ENCODE peak calls at places on chromosomes 12 and 14, in four cellular contexts. S is AG04450, A is GM12865, P is H7. Z is an unnamed sample.
A peak's percentile ranks its signal among the peaks of the same experiment; 100 is the strongest.

GRCh38 chr14:100669468-100669867 is 57.2 kb upstream of the DLK1 start:
- DNase-seq in S (no peak), A (no peak), P (no peak), Z (no peak)

GRCh38 chr12:25124493-25124892 is 70.5 kb downstream of the DNAI7 start:
- DNase-seq in S (no peak), A (no peak), P (no peak), Z (no peak)

GRCh38 chr14:24243336-24243836 is 963 bp upstream of the TINF2 start:
- DNase-seq in S (no peak), A (peak; percentile 46), P (peak; percentile 32), Z (no peak)

GRCh38 chr14:99995700-99996356 is 69.4 kb upstream of the EVL start:
- DNase-seq in S (no peak), A (peak; percentile 93), P (peak; percentile 58), Z (peak; percentile 73)

GRCh38 chr12:96047151-96047620 is 11.8 kb upstream of the LTA4H start:
- DNase-seq in S (no peak), A (no peak), P (no peak), Z (no peak)

GRCh38 chr14:59582845-59583509 is 6.4 kb upstream of the CCDC175 start:
- DNase-seq in S (no peak), A (no peak), P (peak; percentile 54), Z (no peak)

GRCh38 chr14:42854061-42854460 is 1247.4 kb downstream of the LRFN5 start:
- DNase-seq in S (peak; percentile 15), A (no peak), P (no peak), Z (no peak)

GRCh38 chr14:55094630-55095157 is 34.4 kb upstream of the LGALS3 start:
- DNase-seq in S (peak; percentile 23), A (no peak), P (no peak), Z (no peak)

GRCh38 chr14:32252030-32252670 is 49.1 kb upstream of the RNU6-8 start:
- DNase-seq in S (peak; percentile 45), A (peak; percentile 82), P (peak; percentile 67), Z (peak; percentile 77)

GRCh38 chr14:75315143-75315542 is 36.5 kb downstream of the FOS start:
- DNase-seq in S (no peak), A (no peak), P (no peak), Z (no peak)

GRCh38 chr14:51460051-51460450 is 191.7 kb upstream of the FRMD6 start:
- DNase-seq in S (no peak), A (no peak), P (no peak), Z (no peak)

GRCh38 chr12:57737467-57738141 is 938 bp downstream of the AGAP2 start:
- DNase-seq in S (no peak), A (no peak), P (peak; percentile 88), Z (no peak)

GRCh38 chr12:63869656-63870055 is 25.2 kb downstream of the SRGAP1 start:
- DNase-seq in S (no peak), A (no peak), P (no peak), Z (no peak)

GRCh38 chr12:54593716-54594115 is 5.3 kb upstream of the PPP1R1A start:
- DNase-seq in S (no peak), A (no peak), P (no peak), Z (no peak)

GRCh38 chr12:27463826-27464554 is 17.5 kb downstream of the SMCO2 start:
- DNase-seq in S (peak; percentile 51), A (no peak), P (no peak), Z (no peak)

GRCh38 chr14:78782551-78782950 is 612.4 kb downstream of the NRXN3 start:
- DNase-seq in S (no peak), A (no peak), P (no peak), Z (no peak)

GRCh38 chr12:44227601-44228000 is 391.7 kb downstream of the TMEM117 start:
- DNase-seq in S (no peak), A (no peak), P (no peak), Z (no peak)

GRCh38 chr12:121404734-121405133 is 4.8 kb downstream of the RNF34 start:
- DNase-seq in S (no peak), A (no peak), P (no peak), Z (no peak)

GRCh38 chr14:47259796-47260195 is 415.6 kb downstream of the MDGA2 start:
- DNase-seq in S (no peak), A (no peak), P (no peak), Z (no peak)

GRCh38 chr12:32920506-32921085 is 24.0 kb upstream of the PKP2 start:
- DNase-seq in S (no peak), A (no peak), P (no peak), Z (no peak)

GRCh38 chr14:100031506-100032281 is 33.5 kb upstream of the EVL start:
- DNase-seq in S (peak; percentile 95), A (no peak), P (no peak), Z (no peak)

GRCh38 chr12:102462386-102462785 is 18.0 kb downstream of the IGF1 start:
- DNase-seq in S (no peak), A (no peak), P (no peak), Z (no peak)

GRCh38 chr14:24695265-24696241 is 61.6 kb upstream of the GZMB start:
- DNase-seq in S (no peak), A (peak; percentile 73), P (no peak), Z (no peak)

GRCh38 chr12:76422878-76423438 is 74.7 kb upstream of the BBS10 start:
- DNase-seq in S (peak; percentile 20), A (no peak), P (no peak), Z (no peak)

GRCh38 chr12:27013606-27014084 is 539 bp downstream of the TM7SF3 start:
- DNase-seq in S (no peak), A (no peak), P (no peak), Z (no peak)

DNA sequence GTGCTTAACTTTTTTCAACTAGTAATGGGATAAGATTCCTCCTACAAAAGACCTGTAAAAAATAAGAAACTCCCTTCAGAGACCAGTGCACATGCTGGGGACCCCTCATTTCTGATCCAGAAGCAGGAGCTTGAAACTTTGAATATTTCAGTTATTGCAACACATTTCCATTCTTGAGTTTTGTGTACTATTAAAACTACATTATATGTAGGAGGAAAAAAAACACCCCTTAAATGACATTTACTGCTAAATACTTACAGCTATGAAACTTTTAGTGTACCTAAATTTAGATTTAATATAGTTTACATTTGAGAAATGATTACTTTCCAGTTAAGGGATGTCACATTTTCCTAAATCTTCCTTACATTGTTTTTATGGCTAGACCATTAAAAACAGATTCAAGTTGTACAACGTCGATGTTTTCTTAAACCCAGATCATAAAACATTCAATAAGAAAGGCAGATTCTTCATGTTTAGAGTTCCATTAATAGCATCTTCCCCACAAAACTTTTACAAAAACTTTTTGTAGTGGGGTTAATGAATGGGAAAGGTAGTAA is 4.1 kb downstream of the LRIG3 start:
- DNase-seq in S (no peak), A (no peak), P (no peak), Z (no peak)
- H3K4me3 ChIP-seq in S (peak overlapping the region; percentile 75), A (peak overlapping the region; percentile 90), P (no peak overlapping the region), Z (no peak overlapping the region)

GRCh38 chr12:107917912-107918800 is 143.7 kb downstream of the ASCL4 start:
- DNase-seq in S (no peak), A (peak; percentile 51), P (peak; percentile 77), Z (no peak)

GRCh38 chr12:107912421-107913004 is 138.0 kb downstream of the ASCL4 start:
- DNase-seq in S (no peak), A (peak; percentile 66), P (peak; percentile 90), Z (peak; percentile 35)

GRCh38 chr12:107914460-107914977 is 140.0 kb downstream of the ASCL4 start:
- DNase-seq in S (no peak), A (no peak), P (no peak), Z (no peak)
- H3K4me3 ChIP-seq in S (no peak overlapping the region), A (no peak overlapping the region), P (no peak overlapping the region), Z (no peak overlapping the region)

DNA sequence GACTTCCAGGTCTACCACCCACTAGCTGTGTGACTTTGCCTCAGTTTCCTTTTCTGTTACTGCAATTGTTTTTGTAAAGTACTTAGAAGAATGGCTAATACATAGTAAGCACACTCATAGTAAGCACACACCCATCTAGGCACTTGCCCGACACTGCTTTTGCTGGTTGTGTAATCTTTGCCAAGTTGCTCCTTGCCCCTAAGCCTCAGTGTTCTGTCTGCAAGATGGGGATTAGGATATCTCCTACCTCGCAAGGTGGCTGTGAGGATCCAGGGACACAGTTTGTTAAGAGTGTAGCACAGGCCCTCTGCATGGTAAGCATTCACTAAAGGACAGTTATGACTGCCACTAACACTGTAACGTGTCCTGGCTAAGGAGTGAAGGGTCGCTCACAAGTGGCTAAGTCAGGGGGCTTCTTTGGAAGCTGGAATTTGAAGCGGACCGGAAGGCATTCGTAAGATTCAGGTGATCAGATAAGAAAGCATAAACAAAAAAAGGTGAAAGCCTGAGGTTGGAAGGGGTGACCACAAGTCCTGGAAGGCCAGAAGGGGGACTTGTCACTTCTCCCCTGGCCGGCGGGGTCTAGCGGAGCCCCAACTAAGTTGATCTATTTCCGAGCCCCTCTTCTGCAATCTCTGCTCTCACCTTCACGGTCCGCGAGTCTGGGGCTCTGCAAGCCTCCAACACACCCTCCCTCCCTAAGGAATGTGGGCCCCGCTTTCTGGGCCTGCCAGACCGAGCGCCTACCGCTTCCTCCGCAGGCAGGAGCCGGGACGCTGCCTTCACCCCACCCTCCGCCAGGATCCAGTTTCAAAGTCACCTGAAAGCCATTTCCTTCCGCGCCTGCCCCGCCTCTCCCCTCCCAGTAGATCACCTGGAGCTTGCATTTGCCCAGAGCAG is 1.5 kb upstream of the PLEKHG3 start:
- DNase-seq in S (no peak), A (no peak), P (peak; percentile 90), Z (peak; percentile 9)
- H3K4me3 ChIP-seq in S (no peak overlapping the region), A (no peak overlapping the region), P (peak overlapping the region; percentile 87), Z (no peak overlapping the region)

DNA sequence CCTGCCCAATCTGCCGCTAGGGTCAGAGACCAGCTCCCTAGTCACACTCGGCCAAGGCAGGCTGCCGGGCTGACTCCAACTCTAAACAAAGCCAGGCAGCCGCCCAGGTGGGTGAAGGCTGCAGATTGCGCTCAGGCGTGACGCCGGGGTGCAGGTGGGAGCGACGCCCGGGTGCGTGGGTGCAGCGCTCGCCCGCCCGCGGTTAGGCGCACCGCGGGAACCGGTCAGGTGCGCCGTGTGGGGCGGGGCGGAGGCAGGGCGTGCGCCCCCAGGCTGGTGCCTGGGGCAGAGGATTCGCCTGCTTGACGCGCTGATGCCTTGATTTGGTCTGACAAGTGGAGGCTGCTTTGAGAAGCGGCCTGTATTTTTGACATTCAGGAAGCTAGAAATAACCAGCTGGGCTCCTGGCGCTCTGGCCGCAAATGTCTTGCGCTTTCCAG is 126.7 kb upstream of the HIF1A start:
- DNase-seq in S (no peak), A (peak; percentile 80), P (peak; percentile 83), Z (peak; percentile 65)
- H3K4me3 ChIP-seq in S (no peak overlapping the region), A (peak overlapping the region; percentile 37), P (peak overlapping the region; percentile 40), Z (peak overlapping the region; percentile 30)

DNA sequence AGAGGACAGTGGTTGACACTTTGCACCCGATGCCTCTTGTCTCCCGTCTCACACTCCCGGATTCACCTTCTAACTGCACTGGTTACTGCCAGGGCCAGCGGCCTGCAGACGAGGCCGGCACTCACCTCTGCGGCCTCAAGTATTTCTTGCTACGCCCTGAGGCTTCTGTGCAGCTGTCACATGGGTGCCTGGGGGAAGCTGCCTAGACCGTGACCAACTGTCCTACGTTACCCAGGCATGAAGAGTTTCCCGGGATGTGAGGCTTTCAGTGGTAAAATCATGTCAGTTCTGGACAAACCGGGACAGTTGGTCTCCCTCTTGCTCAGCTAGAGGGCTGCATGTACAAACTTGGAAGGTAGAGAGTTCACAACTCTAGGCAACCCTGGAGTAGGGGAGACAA is 274.5 kb downstream of the GLT1D1 start:
- DNase-seq in S (no peak), A (no peak), P (no peak), Z (no peak)
- H3K4me3 ChIP-seq in S (no peak overlapping the region), A (no peak overlapping the region), P (no peak overlapping the region), Z (no peak overlapping the region)

GRCh38 chr12:103901518-103902173 is 28.6 kb upstream of the HSP90B1 start:
- DNase-seq in S (no peak), A (no peak), P (no peak), Z (peak; percentile 31)
- H3K4me3 ChIP-seq in S (no peak overlapping the region), A (no peak overlapping the region), P (no peak overlapping the region), Z (no peak overlapping the region)

GRCh38 chr14:105328678-105329390 is 14.3 kb downstream of the PACS2 start:
- DNase-seq in S (no peak), A (no peak), P (peak; percentile 55), Z (no peak)
- H3K4me3 ChIP-seq in S (no peak overlapping the region), A (no peak overlapping the region), P (no peak overlapping the region), Z (no peak overlapping the region)